ENCODE peak calls at places on chromosome 1, in nine cellular contexts. T is right atrium auricular region; I is kidney; J is HCT116; W is stomach; N is lower lobe of right lung; Y is tibial nerve; S is HL-60; C is CD8-positive, alpha-beta T cell. Q is an unnamed sample.

GRCh38 chr1:33029921-33030320 is 6.8 kb downstream of the AK2 start:
- DNase-seq in I (no peak), T (no peak), Y (no peak), S (no peak), J (no peak), C (no peak), N (no peak), W (no peak), Q (no peak)

GRCh38 chr1:155513300-155513926 is 49.2 kb downstream of the ASH1L start:
- DNase-seq in N (no peak), I (no peak), J (no peak), S (no peak), T (no peak), W (no peak), C (no peak), Y (no peak), Q (no peak)

GRCh38 chr1:202144510-202145324 is at the start of gene ARL8A:
- DNase-seq in C (peak), W (peak), J (no peak), T (peak), N (peak), Y (peak), I (peak), S (no peak), Q (peak)

GRCh38 chr1:157852476-157852875 is 10.9 kb upstream of the CD5L start:
- DNase-seq in C (no peak), Y (no peak), J (no peak), I (no peak), S (no peak), T (no peak), W (no peak), N (no peak), Q (no peak)

GRCh38 chr1:32754282-32755097 is 51.9 kb upstream of the SYNC start:
- DNase-seq in I (peak), W (peak), Y (no peak), S (no peak), N (peak), T (no peak), C (peak), J (no peak), Q (no peak)

GRCh38 chr1:184567648-184568047 is 180.8 kb downstream of the C1orf21 start:
- DNase-seq in C (no peak), Y (no peak), T (no peak), S (no peak), J (no peak), I (no peak), N (no peak), W (no peak), Q (no peak)

GRCh38 chr1:966135-966602 is at the start of gene PLEKHN1:
- DNase-seq in C (no peak), N (no peak), J (no peak), Y (no peak), S (no peak), I (no peak), W (peak), T (no peak), Q (no peak)

GRCh38 chr1:228315945-228316588 is 90.6 kb downstream of the TRIM11 start:
- DNase-seq in W (peak), J (no peak), C (no peak), S (no peak), Y (no peak), T (no peak), N (peak), I (peak), Q (no peak)

GRCh38 chr1:206074839-206075238 is 21.9 kb downstream of the RHEX start:
- DNase-seq in I (no peak), W (no peak), N (no peak), Y (no peak), T (no peak), J (no peak), C (no peak), S (no peak), Q (no peak)

GRCh38 chr1:173861731-173862145 is 6.1 kb downstream of the GAS5 start:
- DNase-seq in T (no peak), I (no peak), Y (no peak), N (no peak), S (no peak), J (no peak), W (no peak), C (no peak), Q (peak)

GRCh38 chr1:52707927-52708655 is 9.9 kb upstream of the COA7 start:
- DNase-seq in C (no peak), I (no peak), N (peak), J (no peak), Y (no peak), S (no peak), T (no peak), W (no peak), Q (peak)

GRCh38 chr1:167904641-167905040 is 9.3 kb downstream of the ADCY10 start:
- DNase-seq in S (no peak), W (no peak), T (no peak), I (no peak), Y (no peak), N (no peak), C (no peak), J (no peak), Q (peak)

GRCh38 chr1:22790232-22791008 is 79.8 kb downstream of the EPHB2 start:
- DNase-seq in N (no peak), I (no peak), W (no peak), S (no peak), Y (no peak), C (no peak), J (no peak), T (no peak), Q (no peak)

GRCh38 chr1:205505791-205506190 is 1.3 kb downstream of the CDK18 start:
- DNase-seq in I (peak), Y (no peak), J (no peak), N (peak), C (no peak), W (peak), S (no peak), T (peak), Q (no peak)

GRCh38 chr1:161905269-161905884 is 118.3 kb downstream of the OLFML2B start:
- DNase-seq in W (peak), T (no peak), C (no peak), N (no peak), J (peak), I (no peak), S (no peak), Y (no peak), Q (no peak)

GRCh38 chr1:214044438-214045214 is 56.9 kb downstream of the PROX1 start:
- DNase-seq in C (no peak), I (no peak), Y (no peak), J (no peak), S (no peak), T (no peak), N (no peak), W (no peak), Q (no peak)

GRCh38 chr1:115781830-115782229 is 13.3 kb upstream of the CASQ2 start:
- DNase-seq in T (no peak), C (no peak), N (no peak), W (no peak), I (no peak), J (no peak), Y (no peak), S (no peak), Q (no peak)

GRCh38 chr1:11042995-11043874 is 3.8 kb downstream of the MASP2 start:
- DNase-seq in S (no peak), Y (no peak), C (no peak), T (no peak), W (no peak), J (no peak), N (peak), I (peak), Q (no peak)

GRCh38 chr1:152884966-152885624 is 7.0 kb downstream of the SMCP start:
- DNase-seq in W (no peak), Y (no peak), S (no peak), N (no peak), C (no peak), J (no peak), T (no peak), I (no peak), Q (no peak)

GRCh38 chr1:205930698-205931330 is 12.4 kb downstream of the SLC26A9 start:
- DNase-seq in S (peak), J (no peak), T (no peak), I (no peak), C (no peak), Y (no peak), N (no peak), W (no peak), Q (no peak)

GRCh38 chr1:69215883-69216282 is 351.8 kb upstream of the LRRC7 start:
- DNase-seq in Y (no peak), C (no peak), W (no peak), T (no peak), S (no peak), J (no peak), I (no peak), N (no peak), Q (no peak)

GRCh38 chr1:234620786-234621468 is 10.9 kb upstream of the IRF2BP2 start:
- DNase-seq in S (no peak), Y (no peak), J (no peak), C (no peak), T (no peak), N (no peak), I (no peak), W (no peak), Q (no peak)

GRCh38 chr1:2587071-2587859 is 688 bp downstream of the PRXL2B start:
- DNase-seq in N (no peak), J (no peak), W (no peak), I (no peak), Y (no peak), T (no peak), S (peak), C (no peak), Q (peak)

GRCh38 chr1:185369786-185370185 is 52.7 kb upstream of the IVNS1ABP start:
- DNase-seq in Y (no peak), T (no peak), I (no peak), W (no peak), J (no peak), N (no peak), C (no peak), S (no peak), Q (no peak)

GRCh38 chr1:113605099-113605498 is 154.2 kb downstream of the PHTF1 start:
- DNase-seq in Y (no peak), T (no peak), C (no peak), I (no peak), J (no peak), W (no peak), N (no peak), S (no peak), Q (no peak)

GRCh38 chr1:59107516-59107915 is 189.4 kb upstream of the FGGY start:
- DNase-seq in N (no peak), Y (peak), J (no peak), W (peak), I (peak), S (no peak), T (peak), C (no peak), Q (no peak)

GRCh38 chr1:36139521-36139920 is 9.8 kb downstream of the TRAPPC3 start:
- DNase-seq in T (no peak), J (no peak), S (no peak), Y (no peak), C (no peak), W (no peak), I (no peak), N (no peak), Q (no peak)

DNA sequence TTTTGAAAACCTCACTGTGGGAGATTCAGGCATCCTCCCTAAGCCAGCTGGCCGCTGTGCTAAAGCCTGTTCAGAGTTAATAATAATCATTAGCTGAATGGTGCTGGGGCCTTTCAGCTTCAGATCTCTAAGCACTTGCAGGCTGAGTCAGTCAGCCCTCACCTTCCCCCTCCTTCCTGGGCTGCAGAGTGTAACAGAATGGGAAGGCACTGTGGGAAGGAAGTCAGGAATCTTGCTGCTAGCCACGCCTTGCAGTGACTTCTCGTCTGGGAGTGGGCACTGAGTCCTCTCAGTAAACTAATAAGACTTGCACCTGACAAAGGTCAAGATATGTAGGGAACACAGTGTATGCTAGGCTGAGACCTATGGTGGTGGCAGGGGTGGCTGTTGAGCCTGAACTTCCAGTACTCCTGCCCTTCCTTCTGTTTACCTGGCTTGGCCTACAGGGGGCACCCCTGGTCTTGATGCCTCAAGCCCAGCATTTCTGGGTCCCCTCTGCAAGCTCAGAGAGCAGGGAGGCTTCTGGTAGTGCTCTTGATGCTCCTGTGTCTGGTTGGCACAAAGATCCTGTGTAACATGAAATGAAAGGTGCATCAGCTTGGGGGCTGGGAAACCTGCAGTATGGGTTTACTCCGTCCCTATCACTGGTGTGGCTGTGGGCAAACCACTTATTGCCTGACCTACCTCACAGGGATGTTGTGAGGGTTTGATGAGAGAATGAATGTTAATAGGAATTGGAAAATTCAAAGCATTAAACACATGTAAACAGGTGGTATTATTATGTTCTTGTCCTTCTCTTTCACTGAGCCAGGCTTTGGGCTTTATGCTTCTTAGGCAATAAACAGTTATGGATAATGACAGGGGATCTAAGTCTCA is 6.0 kb downstream of the CYB561D1 start:
- DNase-seq in S (no peak), C (peak), N (peak), W (peak), I (no peak), J (no peak), Y (no peak), T (no peak), Q (no peak)
- H3K27ac ChIP-seq in S (no peak), C (peak), N (peak), W (peak), I (no peak), J (no peak), Y (no peak), T (no peak), Q (no peak)

GRCh38 chr1:8902765-8903164 is 24.3 kb upstream of the ENO1 start:
- DNase-seq in Y (no peak), N (no peak), T (no peak), W (no peak), I (no peak), C (no peak), S (no peak), J (no peak), Q (no peak)

GRCh38 chr1:8903410-8903809 is 24.9 kb upstream of the ENO1 start:
- DNase-seq in J (no peak), N (no peak), Y (no peak), T (no peak), W (no peak), I (no peak), S (peak), C (no peak), Q (no peak)

GRCh38 chr1:8908388-8909151 is 30.1 kb upstream of the ENO1 start:
- DNase-seq in W (no peak), I (no peak), J (no peak), N (no peak), C (no peak), T (no peak), Y (no peak), S (peak), Q (no peak)

GRCh38 chr1:8905582-8906191 is 27.2 kb upstream of the ENO1 start:
- DNase-seq in J (no peak), S (no peak), W (no peak), T (no peak), Y (no peak), C (no peak), I (no peak), N (no peak), Q (no peak)

GRCh38 chr1:8903908-8904650 is 25.6 kb upstream of the ENO1 start:
- DNase-seq in Y (peak), I (peak), S (no peak), J (no peak), T (peak), W (peak), N (no peak), C (no peak), Q (peak)
- H3K4me3 ChIP-seq in Y (no peak), I (no peak), S (no peak), J (no peak), T (no peak), W (no peak), N (no peak), C (no peak), Q (no peak)

GRCh38 chr1:64092851-64093371 is 110.5 kb upstream of the UBE2U start:
- DNase-seq in S (no peak), I (no peak), N (no peak), T (no peak), C (no peak), W (no peak), J (no peak), Y (no peak), Q (peak)
- H3K27ac ChIP-seq in S (no peak), I (no peak), N (no peak), T (no peak), C (no peak), W (no peak), J (no peak), Y (no peak), Q (peak)

GRCh38 chr1:44676484-44677200 is 2.1 kb downstream of the ARMH1 start:
- DNase-seq in C (no peak), T (no peak), W (no peak), I (no peak), Y (no peak), S (peak), J (no peak), N (no peak), Q (no peak)

GRCh38 chr1:44677201-44677520 is 2.6 kb downstream of the ARMH1 start:
- DNase-seq in N (no peak), W (no peak), C (no peak), Y (no peak), S (peak), I (no peak), T (no peak), J (no peak), Q (no peak)

GRCh38 chr1:44674113-44675000 is at the start of the genes ARMH1 and TMEM53:
- DNase-seq in I (peak), J (peak), N (peak), C (peak), T (peak), W (peak), Y (peak), S (peak), Q (peak)

GRCh38 chr1:44673675-44674112 is 587 bp downstream of the TMEM53 start:
- DNase-seq in J (no peak), Y (no peak), I (no peak), N (no peak), S (no peak), W (no peak), T (no peak), C (no peak), Q (no peak)

DNA sequence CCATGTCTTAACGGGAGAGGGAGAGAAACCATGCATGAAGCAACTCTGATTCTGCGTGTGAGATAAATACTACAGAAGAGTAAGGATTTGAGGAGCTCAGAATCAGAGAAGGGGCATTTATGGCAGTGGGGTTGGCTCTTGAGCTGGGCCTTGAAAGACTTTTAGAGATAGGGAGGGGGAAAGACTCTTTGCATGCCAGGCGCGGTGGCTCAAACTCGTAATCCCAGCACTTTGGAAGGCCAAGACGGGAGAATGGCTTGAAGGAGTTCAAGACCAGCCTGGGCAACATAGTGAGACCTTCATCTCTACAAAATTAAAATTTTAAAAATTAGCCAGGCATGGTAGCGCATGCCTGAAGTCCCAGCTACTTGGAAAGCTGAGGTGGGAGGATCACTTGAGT is 672 bp downstream of the ARMH1 start:
- DNase-seq in I (peak), Y (no peak), S (no peak), T (no peak), N (no peak), J (no peak), C (no peak), W (no peak), Q (no peak)
- H3K4me3 ChIP-seq in I (peak), Y (peak), S (no peak), T (peak), N (peak), J (peak), C (no peak), W (peak), Q (no peak)

DNA sequence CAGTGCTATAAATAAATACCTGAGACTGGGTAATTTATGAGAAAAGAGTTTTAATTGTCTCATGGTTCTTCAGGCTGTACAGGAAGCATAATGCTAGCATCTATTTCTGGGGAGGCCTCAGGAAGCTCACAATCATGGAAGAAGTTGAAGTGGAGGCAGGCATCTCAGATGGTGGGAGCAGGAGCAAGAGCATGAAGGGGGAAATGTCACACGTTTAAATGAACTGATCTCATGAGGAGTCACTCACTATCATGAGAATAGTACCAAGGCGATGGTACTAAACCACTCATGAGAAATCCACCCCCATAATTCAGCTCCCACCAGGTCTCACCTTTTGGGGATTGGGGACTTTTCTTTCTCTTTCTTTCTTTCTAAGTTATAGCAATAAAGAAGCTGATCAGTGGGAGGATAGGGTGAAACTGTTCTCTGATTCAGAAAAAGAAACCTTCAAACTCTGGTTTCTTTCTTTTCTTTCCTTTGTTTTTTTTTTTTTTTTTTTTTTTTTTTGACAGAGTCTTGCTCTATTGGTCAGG is 17.1 kb upstream of the SPAG17 start:
- DNase-seq in T (no peak), N (no peak), I (no peak), Y (no peak), S (no peak), J (no peak), C (no peak), W (no peak), Q (no peak)
- H3K27ac ChIP-seq in T (no peak), N (no peak), I (no peak), Y (no peak), S (no peak), J (no peak), C (no peak), W (no peak), Q (no peak)

DNA sequence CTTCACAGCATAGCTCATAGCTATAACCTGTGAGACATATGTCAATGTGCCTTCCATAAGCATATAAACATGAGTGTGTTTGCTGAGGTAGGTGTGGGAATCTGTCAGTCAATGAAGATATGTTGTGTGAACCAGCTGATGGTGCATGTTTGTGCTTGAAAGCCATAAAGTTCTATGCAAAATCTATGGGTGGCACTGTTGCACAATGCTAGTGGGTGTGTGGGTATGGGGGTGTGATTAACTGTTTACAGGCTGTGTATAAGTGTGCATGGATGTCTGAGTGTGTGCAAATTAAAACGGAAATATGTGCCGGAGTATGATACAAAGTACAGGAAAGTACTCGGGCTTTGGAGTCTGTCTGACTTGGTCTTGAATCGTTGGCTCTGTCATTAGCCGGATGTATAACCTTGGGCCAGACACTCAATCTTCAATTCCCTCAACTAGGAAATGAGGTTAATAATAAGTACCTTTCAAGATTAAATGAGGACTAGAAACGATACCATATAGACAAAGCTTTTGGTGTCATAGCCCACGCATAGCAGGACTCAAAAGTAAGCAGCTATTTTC is 926 bp upstream of the ATP2B4 start:
- DNase-seq in I (no peak), W (no peak), S (peak), T (no peak), J (no peak), C (peak), Y (peak), N (no peak), Q (no peak)
- H3K4me3 ChIP-seq in I (peak), W (peak), S (no peak), T (peak), J (peak), C (peak), Y (peak), N (no peak), Q (no peak)